ENCODE peak calls at places on chromosomes 5 and 9, in five cellular contexts. H is tibial artery; X is aorta; Y is Peyer's patch; W is CD8-positive, alpha-beta T cell. R is an unnamed sample. For H3K4me1 and H3K9me3, the result is how much of the 10 kb centered on the place peaks cover.

GRCh38 chr9:136088939-136089696 is 6.0 kb downstream of the NACC2 start:
- DNase-seq in H (peak), X (peak), Y (peak), W (peak), R (no peak)

GRCh38 chr9:136229096-136230065 is 16.2 kb downstream of the QSOX2 start:
- DNase-seq in H (no peak), X (no peak), Y (no peak), W (no peak), R (no peak)

GRCh38 chr5:172110260-172110815 is 77.7 kb downstream of the STK10 start:
- DNase-seq in H (no peak), X (no peak), Y (no peak), W (no peak), R (no peak)

GRCh38 chr5:600551-601541 is 11.3 kb upstream of the CEP72 start:
- DNase-seq in H (peak), X (peak), Y (peak), W (no peak), R (no peak)

GRCh38 chr9:83199240-83199639 is 136.3 kb upstream of the RASEF start:
- DNase-seq in H (no peak), X (no peak), Y (no peak), W (no peak), R (peak)

GRCh38 chr5:148090780-148091221 is 27.0 kb downstream of the SPINK5 start:
- DNase-seq in H (no peak), X (no peak), Y (no peak), W (no peak), R (no peak)

GRCh38 chr9:89802809-89803355 is 198.1 kb downstream of the GADD45G start:
- DNase-seq in H (peak), X (no peak), Y (no peak), W (no peak), R (no peak)

GRCh38 chr9:27227192-27227591 is 69.8 kb downstream of the EQTN start:
- DNase-seq in H (no peak), X (no peak), Y (no peak), W (no peak), R (no peak)

GRCh38 chr9:105026451-105026850 is 98.5 kb upstream of the ABCA1 start:
- DNase-seq in H (no peak), X (no peak), Y (no peak), W (no peak), R (no peak)

GRCh38 chr9:84857224-84857623 is 187.7 kb downstream of the NTRK2 start:
- DNase-seq in H (no peak), X (no peak), Y (no peak), W (no peak), R (no peak)

DNA sequence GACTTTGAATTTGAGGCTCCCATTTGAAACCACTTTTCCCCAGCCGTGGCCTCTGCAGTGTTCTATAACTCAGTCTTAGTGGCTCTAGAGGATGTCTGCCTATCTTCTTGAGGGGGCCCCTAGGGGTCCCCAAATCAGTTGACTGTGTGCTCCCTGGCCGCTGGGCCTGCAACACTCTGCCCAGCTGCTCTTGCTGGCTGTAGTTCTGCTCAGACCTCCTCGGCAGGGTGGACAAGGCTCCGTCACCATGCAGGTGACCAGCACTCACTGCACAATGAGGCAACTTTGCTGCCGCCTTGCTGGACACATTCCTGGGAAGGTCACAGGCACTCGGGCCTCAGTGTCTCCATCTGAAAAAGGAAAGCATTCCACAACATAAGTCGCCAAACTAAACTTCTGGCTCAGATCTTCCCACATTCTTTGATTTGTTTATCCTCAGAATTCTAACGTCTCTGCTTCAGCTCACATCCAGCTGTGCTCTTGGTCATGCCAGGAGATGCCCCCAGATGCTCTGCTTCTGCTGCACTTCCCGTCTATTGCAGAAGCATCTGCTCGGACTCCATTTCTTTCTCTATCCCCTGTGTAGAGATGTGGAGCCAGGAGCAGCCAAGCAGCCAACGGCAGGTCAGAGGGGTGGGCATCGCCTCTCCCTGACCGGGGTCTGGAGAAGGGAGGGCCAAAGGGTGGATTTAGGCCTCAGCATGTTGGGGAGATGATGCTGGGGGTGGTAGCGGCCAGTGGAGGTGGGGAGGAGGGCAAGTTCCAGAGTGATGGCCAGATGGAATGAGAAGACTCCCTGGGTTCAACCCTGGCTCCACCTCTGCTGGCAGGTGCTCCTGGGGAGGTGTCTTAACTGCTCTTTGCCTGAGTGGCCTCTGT is 133.6 kb downstream of the MVB12B start:
- DNase-seq in H (peak), X (no peak), Y (no peak), W (no peak), R (no peak)
- H3K27ac ChIP-seq in H (no peak), X (no peak), Y (no peak), W (no peak), R (no peak)

GRCh38 chr9:37206121-37206620 is 85.8 kb downstream of the ZCCHC7 start:
- DNase-seq in H (no peak), X (no peak), Y (no peak), W (no peak), R (no peak)
- H3K4me1 ChIP-seq in H (under half), X (under half), Y (under half), W (under half), R (under half)

GRCh38 chr5:45795458-45795857 is 99.3 kb upstream of the HCN1 start:
- DNase-seq in H (no peak), X (no peak), Y (no peak), W (no peak), R (no peak)

GRCh38 chr5:45800331-45800730 is 104.2 kb upstream of the HCN1 start:
- DNase-seq in H (no peak), X (no peak), Y (no peak), W (no peak), R (no peak)

GRCh38 chr5:45793638-45794532 is 97.7 kb upstream of the HCN1 start:
- DNase-seq in H (no peak), X (no peak), Y (no peak), W (no peak), R (no peak)

GRCh38 chr5:45799388-45799787 is 103.2 kb upstream of the HCN1 start:
- DNase-seq in H (no peak), X (no peak), Y (no peak), W (no peak), R (no peak)

DNA sequence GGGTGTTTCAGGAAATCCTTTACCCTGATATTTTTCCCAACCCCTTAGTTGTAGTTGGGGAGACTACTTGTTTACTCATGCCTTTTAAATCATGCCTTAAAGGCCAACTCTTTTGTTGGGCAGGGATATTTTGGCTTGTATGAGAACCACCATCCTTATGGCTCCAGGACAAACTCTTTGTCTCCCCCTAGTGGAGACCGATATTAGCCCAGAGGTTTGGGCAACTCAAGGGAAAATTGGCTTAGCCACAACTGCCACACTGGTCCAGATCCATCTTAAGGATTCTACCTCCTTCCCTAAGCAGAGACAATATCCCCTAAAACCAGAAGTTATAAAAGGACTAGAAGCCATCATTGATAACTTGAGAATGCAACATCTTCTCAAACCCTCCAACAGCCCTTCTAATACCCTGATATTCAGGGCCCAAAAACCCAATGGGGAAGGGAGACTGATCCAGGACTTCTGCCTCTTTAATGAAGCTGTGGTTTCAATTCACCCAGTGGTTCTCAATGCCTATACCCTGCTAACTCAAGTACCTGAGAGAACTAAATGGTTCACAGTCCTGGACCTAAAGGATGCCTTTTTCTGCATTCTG is 100.9 kb upstream of the HCN1 start:
- DNase-seq in H (no peak), X (no peak), Y (no peak), W (no peak), R (no peak)
- H3K9me3 ChIP-seq in H (under half), X (under half), Y (under half), W (under half), R (under half)

GRCh38 chr5:142316051-142316450 is 8.8 kb downstream of the SPRY4 start:
- DNase-seq in H (no peak), X (no peak), Y (no peak), W (no peak), R (peak)
- H3K27ac ChIP-seq in H (peak), X (no peak), Y (no peak), W (no peak), R (no peak)

DNA sequence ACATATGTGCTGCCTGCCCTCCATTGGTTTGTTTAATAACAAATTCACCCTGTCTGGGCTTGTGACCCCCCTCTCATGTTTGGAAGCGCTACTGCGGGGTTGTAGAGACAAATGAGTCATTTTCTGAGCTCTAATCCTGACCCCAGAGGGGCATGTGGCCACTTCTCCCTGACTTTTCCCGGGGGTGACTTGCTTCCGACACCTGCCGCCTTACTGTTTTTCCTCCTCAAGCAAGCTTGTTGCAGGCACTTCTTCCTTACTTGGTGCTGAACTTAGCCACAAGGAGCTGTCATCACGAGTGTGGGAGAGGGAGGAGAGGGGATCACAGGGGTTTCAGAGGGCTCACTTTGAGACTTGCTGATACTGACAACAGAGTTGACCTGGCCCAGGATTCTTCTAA is 76.0 kb downstream of the LMNB1 start:
- DNase-seq in H (no peak), X (no peak), Y (no peak), W (peak), R (no peak)
- H3K4me1 ChIP-seq in H (under half), X (under half), Y (under half), W (under half), R (under half)

GRCh38 chr5:80703291-80703690 is 48.5 kb upstream of the DHFR start:
- DNase-seq in H (no peak), X (no peak), Y (no peak), W (no peak), R (no peak)
- H3K9me3 ChIP-seq in H (under half), X (under half), Y (under half), W (under half), R (under half)

GRCh38 chr9:13804532-13804931 is 509.4 kb downstream of the NFIB start:
- DNase-seq in H (no peak), X (no peak), Y (no peak), W (no peak), R (no peak)
- H3K27ac ChIP-seq in H (no peak), X (no peak), Y (no peak), W (no peak), R (no peak)

GRCh38 chr9:2028888-2029287 is 13.7 kb downstream of the SMARCA2 start:
- DNase-seq in H (no peak), X (no peak), Y (no peak), W (no peak), R (no peak)
- H3K4me1 ChIP-seq in H (half or more), X (under half), Y (under half), W (half or more), R (half or more)

GRCh38 chr9:122619996-122620395 is 5.5 kb downstream of the OR1Q1 start:
- DNase-seq in H (no peak), X (no peak), Y (no peak), W (no peak), R (no peak)
- H3K9me3 ChIP-seq in H (under half), X (under half), Y (under half), W (under half), R (under half)

R was measured in CD4-positive, CD25-positive, alpha-beta regulatory T cell.